ENCODE peak calls at places on chromosomes 1 and 21, in eight cellular contexts. U, T, G, X, V, C, N and R are unnamed samples.

GRCh38 chr1:246113555-246114095 is 393.5 kb downstream of the SMYD3 start:
- DNase-seq in U (no peak), T (no peak), G (no peak), X (no peak), V (no peak), C (no peak), N (no peak), R (no peak)

GRCh38 chr1:155255243-155256100 is at the start of gene ENTREP3:
- DNase-seq in U (peak), T (peak), G (peak), X (peak), V (no peak), C (peak), N (peak), R (peak)

GRCh38 chr21:20997633-20998455 is at the start of gene NCAM2:
- DNase-seq in U (peak), T (peak), G (peak), X (peak), V (no peak), C (peak), N (peak), R (peak)

GRCh38 chr1:244236101-244236500 is 185.0 kb downstream of the ZBTB18 start:
- DNase-seq in U (no peak), T (no peak), G (no peak), X (no peak), V (no peak), C (no peak), N (no peak), R (no peak)

GRCh38 chr1:54227091-54227602 is 27.2 kb downstream of the MRPL37 start:
- DNase-seq in U (no peak), T (no peak), G (no peak), X (no peak), V (no peak), C (no peak), N (no peak), R (peak)

GRCh38 chr1:84433253-84434080 is 35.2 kb downstream of the DNASE2B start:
- DNase-seq in U (peak), T (peak), G (peak), X (no peak), V (no peak), C (peak), N (peak), R (peak)

GRCh38 chr21:42820513-42821465 is 58.5 kb downstream of the WDR4 start:
- DNase-seq in U (no peak), T (no peak), G (peak), X (no peak), V (no peak), C (no peak), N (no peak), R (no peak)

GRCh38 chr1:86487805-86488141 is 19.0 kb downstream of the CLCA1 start:
- DNase-seq in U (no peak), T (no peak), G (no peak), X (no peak), V (no peak), C (no peak), N (no peak), R (no peak)

GRCh38 chr1:183070923-183071618 is 47.9 kb downstream of the LAMC1 start:
- DNase-seq in U (no peak), T (no peak), G (no peak), X (no peak), V (no peak), C (peak), N (no peak), R (no peak)

GRCh38 chr1:230772457-230773395 is 25.5 kb downstream of the CAPN9 start:
- DNase-seq in U (peak), T (peak), G (peak), X (no peak), V (no peak), C (peak), N (no peak), R (peak)

GRCh38 chr21:21714396-21714795 is 716.2 kb downstream of the NCAM2 start:
- DNase-seq in U (no peak), T (no peak), G (no peak), X (no peak), V (no peak), C (no peak), N (no peak), R (no peak)

GRCh38 chr1:94623560-94624148 is 82.1 kb upstream of the F3 start:
- DNase-seq in U (no peak), T (no peak), G (no peak), X (no peak), V (no peak), C (peak), N (no peak), R (no peak)
- H3K27ac ChIP-seq in U (no peak), T (no peak), G (peak), X (peak), V (no peak), C (peak), N (no peak), R (no peak)

DNA sequence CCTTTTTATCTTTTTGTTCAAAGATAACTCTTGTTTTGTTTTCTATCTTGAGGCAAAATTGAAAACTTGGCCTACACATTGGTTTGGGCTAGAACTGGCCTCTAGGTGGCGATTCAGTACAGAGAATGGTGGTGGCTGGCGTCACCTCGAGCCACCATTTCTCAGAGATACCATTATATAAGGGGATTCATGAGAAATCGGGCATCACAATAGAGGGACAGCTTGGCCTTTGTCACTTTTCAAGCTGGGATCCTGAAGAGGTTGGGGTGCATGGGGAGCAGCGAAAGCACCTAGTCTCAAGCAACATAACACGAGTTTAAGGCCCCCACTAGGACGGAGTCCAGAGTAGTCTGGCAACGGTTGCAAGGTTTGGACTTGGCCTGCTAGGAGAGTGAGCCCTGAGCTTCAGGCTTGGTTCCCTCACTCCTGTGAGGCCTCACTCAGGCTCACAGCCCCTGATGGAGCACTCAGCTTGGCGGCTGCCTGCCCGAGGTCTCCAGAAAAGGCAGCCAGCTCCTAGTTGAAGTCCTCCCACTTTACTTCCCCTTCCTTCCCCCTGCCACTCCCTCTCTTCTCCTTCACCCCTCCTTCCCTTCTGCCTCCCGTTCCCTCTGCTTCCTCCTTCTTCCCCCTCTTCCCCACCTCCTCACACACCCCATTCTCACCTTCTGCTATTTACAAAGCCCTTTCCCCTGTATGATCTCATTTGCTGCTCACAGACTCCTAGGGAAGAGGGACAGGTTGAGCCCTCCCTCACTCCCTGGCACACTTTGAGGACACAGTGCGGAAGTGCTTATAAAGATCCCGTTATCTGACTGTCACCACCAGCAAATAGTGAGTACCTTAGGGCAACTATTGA is 67.8 kb downstream of the LRIG2 start:
- DNase-seq in U (peak), T (peak), G (peak), X (peak), V (no peak), C (peak), N (peak), R (peak)
- H3K27ac ChIP-seq in U (no peak), T (peak), G (peak), X (no peak), V (no peak), C (no peak), N (no peak), R (peak)

DNA sequence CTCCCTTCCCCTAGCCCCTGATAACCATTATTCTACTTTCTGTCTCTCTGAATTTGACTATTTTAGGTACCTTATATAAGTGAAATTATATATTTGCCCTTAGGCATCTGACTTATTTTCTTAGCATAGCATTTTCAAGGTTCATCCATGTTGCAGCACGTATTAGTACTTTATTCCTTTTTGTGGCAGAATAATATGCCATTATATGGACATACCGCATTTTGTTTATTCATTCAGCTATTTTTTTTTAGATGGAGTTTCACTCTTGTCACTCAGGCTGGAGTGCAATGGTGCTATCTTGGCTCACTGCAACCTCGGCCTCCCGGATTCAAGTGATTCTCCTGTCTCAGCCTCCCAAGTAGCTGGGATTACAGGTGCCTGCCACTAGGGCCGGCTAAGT is 326.2 kb upstream of the PLXNA2 start:
- DNase-seq in U (no peak), T (no peak), G (no peak), X (no peak), V (no peak), C (no peak), N (no peak), R (no peak)
- H3K27ac ChIP-seq in U (no peak), T (no peak), G (no peak), X (no peak), V (no peak), C (no peak), N (no peak), R (no peak)

DNA sequence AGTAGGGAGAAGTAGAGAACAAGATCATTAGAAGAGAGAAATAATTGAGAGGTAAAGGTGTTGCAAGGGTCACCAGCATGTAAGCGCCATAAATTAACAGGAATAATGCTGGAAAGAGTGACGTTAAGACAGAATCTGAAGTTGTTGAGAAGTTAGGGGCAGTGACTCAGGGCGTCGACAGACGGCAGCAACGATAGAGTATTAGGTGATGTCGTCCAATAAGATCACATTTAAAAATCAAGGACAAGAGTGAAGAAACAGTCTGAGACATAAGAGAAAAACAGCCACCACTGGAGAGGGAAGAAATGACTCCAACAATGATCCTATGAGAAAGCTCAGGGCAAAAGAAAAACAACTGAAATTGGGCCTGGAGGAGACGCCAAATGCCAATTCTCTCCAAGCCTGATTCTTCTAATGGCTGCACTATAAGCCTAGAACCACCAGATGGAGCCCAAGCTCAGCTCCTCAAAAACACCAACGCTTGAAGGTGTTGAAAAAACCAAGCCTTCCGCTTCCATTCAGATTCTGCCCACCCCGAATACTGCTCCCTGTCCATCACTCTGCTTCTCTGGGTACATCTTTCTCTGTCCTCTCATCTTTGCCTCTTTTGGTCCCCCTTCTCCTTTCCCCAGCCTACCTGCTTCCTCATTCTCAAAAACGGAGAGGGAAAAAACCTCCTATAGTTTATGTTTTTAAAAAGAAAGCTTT is 70.0 kb downstream of the LUZP1 start:
- DNase-seq in U (peak), T (peak), G (peak), X (peak), V (no peak), C (peak), N (peak), R (peak)
- H3K27ac ChIP-seq in U (no peak), T (no peak), G (no peak), X (peak), V (peak), C (no peak), N (no peak), R (no peak)

GRCh38 chr1:11731719-11732283 is 4.1 kb upstream of the AGTRAP start:
- DNase-seq in U (peak), T (peak), G (peak), X (peak), V (no peak), C (peak), N (no peak), R (peak)
- H3K27ac ChIP-seq in U (no peak), T (peak), G (peak), X (peak), V (peak), C (peak), N (no peak), R (peak)

GRCh38 chr1:41640141-41640751 is 155.8 kb upstream of the EDN2 start:
- DNase-seq in U (no peak), T (no peak), G (no peak), X (no peak), V (no peak), C (no peak), N (no peak), R (no peak)

GRCh38 chr1:41642922-41643321 is 158.4 kb upstream of the EDN2 start:
- DNase-seq in U (no peak), T (no peak), G (no peak), X (no peak), V (no peak), C (no peak), N (no peak), R (no peak)

GRCh38 chr1:41641941-41642527 is 157.6 kb upstream of the EDN2 start:
- DNase-seq in U (no peak), T (no peak), G (no peak), X (no peak), V (no peak), C (no peak), N (no peak), R (no peak)

GRCh38 chr1:41640756-41641482 is 156.4 kb upstream of the EDN2 start:
- DNase-seq in U (no peak), T (no peak), G (no peak), X (no peak), V (no peak), C (no peak), N (no peak), R (no peak)

GRCh38 chr1:41641483-41641829 is 157.0 kb upstream of the EDN2 start:
- DNase-seq in U (no peak), T (no peak), G (no peak), X (no peak), V (no peak), C (no peak), N (no peak), R (no peak)
- H3K27ac ChIP-seq in U (no peak), T (no peak), G (no peak), X (no peak), V (no peak), C (no peak), N (no peak), R (no peak)

GRCh38 chr1:220950576-220950975 is 71.3 kb downstream of the HLX start:
- DNase-seq in U (no peak), T (no peak), G (no peak), X (no peak), V (no peak), C (peak), N (no peak), R (no peak)
- H3K27ac ChIP-seq in U (no peak), T (no peak), G (no peak), X (no peak), V (no peak), C (no peak), N (no peak), R (no peak)

GRCh38 chr1:192705510-192705909 is 69.6 kb downstream of the RGS13 start:
- DNase-seq in U (no peak), T (no peak), G (no peak), X (no peak), V (no peak), C (no peak), N (no peak), R (no peak)

GRCh38 chr1:192698731-192699130 is 62.8 kb downstream of the RGS13 start:
- DNase-seq in U (no peak), T (no peak), G (no peak), X (no peak), V (no peak), C (no peak), N (no peak), R (no peak)

GRCh38 chr1:192703283-192704206 is 67.6 kb downstream of the RGS13 start:
- DNase-seq in U (no peak), T (no peak), G (no peak), X (no peak), V (no peak), C (no peak), N (no peak), R (no peak)

GRCh38 chr1:192700834-192701271 is 64.9 kb downstream of the RGS13 start:
- DNase-seq in U (no peak), T (no peak), G (no peak), X (no peak), V (no peak), C (no peak), N (no peak), R (no peak)

DNA sequence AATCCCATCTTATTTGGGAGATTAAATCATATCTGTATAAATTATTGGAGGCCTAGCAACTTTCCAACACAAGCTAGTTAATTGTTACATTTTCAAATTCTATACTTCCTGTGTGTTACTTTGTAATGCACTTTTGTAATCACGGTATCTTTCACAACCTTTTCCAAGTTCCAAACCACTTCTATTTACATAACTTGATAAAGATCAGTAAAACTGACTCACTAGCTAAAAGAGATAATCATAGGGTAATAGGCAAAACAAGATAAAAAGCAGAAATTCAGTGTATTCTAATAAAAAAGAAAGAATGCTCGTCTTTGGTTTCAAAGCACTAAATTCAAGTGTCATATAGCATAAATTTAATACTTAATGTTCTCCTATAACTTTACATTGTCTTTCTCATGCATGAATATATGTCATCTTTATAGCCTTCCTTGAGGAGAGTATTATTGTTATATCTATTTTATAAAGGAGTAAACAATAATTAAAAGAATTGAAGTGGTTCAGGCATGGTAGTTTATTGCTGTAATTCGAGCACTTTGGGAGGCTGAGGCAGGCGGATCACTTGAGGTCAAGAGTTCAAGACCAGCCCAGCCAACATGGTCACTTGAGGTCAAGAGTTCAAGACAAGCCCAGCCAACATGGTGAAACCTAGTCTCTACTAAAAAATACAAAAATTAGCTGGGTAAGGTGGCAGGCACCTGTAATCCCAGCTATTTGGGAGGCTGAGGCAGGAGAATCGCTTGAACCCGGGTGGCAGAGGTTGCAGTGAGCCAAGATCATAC is 66.5 kb downstream of the RGS13 start:
- DNase-seq in U (no peak), T (no peak), G (no peak), X (no peak), V (no peak), C (no peak), N (no peak), R (no peak)
- H3K27ac ChIP-seq in U (no peak), T (no peak), G (no peak), X (no peak), V (no peak), C (no peak), N (no peak), R (no peak)

GRCh38 chr1:27521336-27522147 is 31.6 kb upstream of the WASF2 start:
- DNase-seq in U (no peak), T (peak), G (no peak), X (no peak), V (no peak), C (no peak), N (peak), R (no peak)

GRCh38 chr1:27519341-27520258 is 29.6 kb upstream of the WASF2 start:
- DNase-seq in U (peak), T (peak), G (no peak), X (no peak), V (no peak), C (no peak), N (no peak), R (peak)

GRCh38 chr1:27518808-27519207 is 28.8 kb upstream of the WASF2 start:
- DNase-seq in U (no peak), T (no peak), G (no peak), X (no peak), V (no peak), C (no peak), N (no peak), R (no peak)

GRCh38 chr1:27522148-27522859 is 32.3 kb upstream of the WASF2 start:
- DNase-seq in U (no peak), T (no peak), G (peak), X (no peak), V (no peak), C (no peak), N (peak), R (no peak)

DNA sequence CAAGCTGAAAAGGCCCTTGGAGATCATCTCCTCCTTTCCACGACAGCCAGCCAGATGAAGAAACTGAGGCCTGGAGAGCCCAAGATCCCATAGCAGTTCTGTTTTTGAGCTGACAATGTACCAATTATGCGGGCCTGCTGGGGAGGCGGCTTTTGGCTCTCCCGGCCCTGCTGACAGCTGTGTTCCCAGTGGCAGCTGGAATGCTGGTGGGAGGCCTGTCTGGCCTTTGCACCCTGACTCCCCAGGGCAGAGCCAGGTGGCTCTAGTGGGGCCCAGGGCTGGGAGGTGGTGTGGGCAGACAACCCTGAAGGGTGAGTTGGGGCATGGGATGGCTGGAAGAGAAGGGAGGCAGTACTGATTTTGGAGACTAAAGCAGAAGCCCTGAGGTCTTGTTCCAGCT is 30.7 kb upstream of the WASF2 start:
- DNase-seq in U (peak), T (no peak), G (no peak), X (no peak), V (no peak), C (no peak), N (no peak), R (no peak)
- H3K27ac ChIP-seq in U (no peak), T (peak), G (no peak), X (peak), V (peak), C (no peak), N (peak), R (no peak)

GRCh38 chr1:226717256-226717909 is 21.7 kb downstream of the ITPKB start:
- DNase-seq in U (no peak), T (no peak), G (no peak), X (no peak), V (no peak), C (no peak), N (no peak), R (no peak)
- H3K27ac ChIP-seq in U (no peak), T (peak), G (peak), X (peak), V (no peak), C (no peak), N (peak), R (no peak)